ENCODE peak calls at places on chromosomes 16 and 17, in eight cellular contexts. B is stimulated activated CD4-positive, alpha-beta T cell treated with anti-CD3 and anti-CD28 coated beads, TNF-alpha, amount 100 ng/mL, for 4 hours; C is NCI-H345; Y is activated CD8-positive, alpha-beta memory T cell treated with anti-CD3 and anti-CD28 coated beads for 24 hours; J is lung microvascular endothelial cell; I is activated T-helper 1 cell treated with Interleukin-2 at 50 U/mL for 16 hours; L is H9; V is mucosa of gallbladder. N is an unnamed sample.

GRCh38 chr16:50121721-50122445 is 31.2 kb upstream of the TENT4B start:
- DNase-seq in J (no peak), I (no peak), Y (no peak), C (peak; percentile 2), B (no peak), V (no peak), L (no peak), N (peak; percentile 9)

GRCh38 chr16:85574672-85575475 is 38.2 kb upstream of the GSE1 start:
- DNase-seq in C (peak; percentile 56), B (no peak), Y (no peak), V (no peak), I (no peak), J (peak; percentile 19), L (no peak), N (no peak)

GRCh38 chr16:57388359-57389086 is 16.0 kb upstream of the CCL17 start:
- DNase-seq in C (no peak), V (peak; percentile 32), J (peak; percentile 29), I (no peak), Y (no peak), B (no peak), L (no peak), N (no peak)

GRCh38 chr17:66518677-66519076 is 216.3 kb downstream of the PRKCA start:
- DNase-seq in L (no peak), C (no peak), B (no peak), J (no peak), I (no peak), Y (no peak), V (no peak), N (no peak)

GRCh38 chr17:78899361-78900260 is 3.4 kb downstream of the CEP295NL start:
- DNase-seq in B (no peak), V (peak; percentile 40), I (no peak), L (peak; percentile 72), C (no peak), Y (no peak), J (no peak), N (no peak)

GRCh38 chr16:49795513-49795912 is 60.4 kb downstream of the ZNF423 start:
- DNase-seq in C (no peak), L (no peak), J (no peak), I (no peak), Y (no peak), V (no peak), B (no peak), N (no peak)

GRCh38 chr16:46753015-46753414 is 4.9 kb upstream of the MYLK3 start:
- DNase-seq in Y (no peak), L (no peak), J (no peak), V (no peak), B (no peak), C (no peak), I (no peak), N (no peak)

GRCh38 chr16:71645450-71645849 is 19.5 kb downstream of the MARVELD3 start:
- DNase-seq in J (peak; percentile 18), V (no peak), C (peak; percentile 2), Y (no peak), I (no peak), B (no peak), L (no peak), N (no peak)

GRCh38 chr17:19238167-19238505 is 970 bp downstream of the EPN2 start:
- DNase-seq in C (peak; percentile 24), L (peak; percentile 58), V (no peak), J (peak; percentile 29), I (no peak), Y (peak; percentile 61), B (peak; percentile 1), N (no peak)

GRCh38 chr16:2860826-2861567 is 3.0 kb upstream of the PRSS22 start:
- DNase-seq in J (peak; percentile 14), B (no peak), I (no peak), L (no peak), C (no peak), V (no peak), Y (no peak), N (no peak)